ENCODE peak calls at places on chromosome 1, in six cellular contexts. R is left lung, V is sigmoid colon, U is SK-N-SH, J is esophagus squamous epithelium, D is kidney. G is an unnamed sample. For H3K36me3, the result is how much of the 10 kb centered on the place peaks cover.

GRCh38 chr1:214469290-214469689 is 82.1 kb downstream of the PTPN14 start:
- DNase-seq in R (no peak), V (no peak), U (no peak), J (no peak), D (no peak), G (no peak)

GRCh38 chr1:154431586-154432373 is 26.6 kb downstream of the IL6R start:
- DNase-seq in R (no peak), V (peak), U (no peak), J (no peak), D (no peak), G (peak)

GRCh38 chr1:92317836-92318493 is 19.1 kb downstream of the RPAP2 start:
- DNase-seq in R (no peak), V (no peak), U (no peak), J (no peak), D (no peak), G (no peak)

GRCh38 chr1:235910357-235911299 is 43.9 kb upstream of the LYST start:
- DNase-seq in R (no peak), V (no peak), U (peak), J (no peak), D (peak), G (no peak)

GRCh38 chr1:229556551-229556950 is 2.0 kb downstream of the ABCB10 start:
- DNase-seq in R (no peak), V (no peak), U (no peak), J (no peak), D (no peak), G (no peak)

GRCh38 chr1:172147541-172147940 is 272.9 kb upstream of the C1orf105 start:
- DNase-seq in R (no peak), V (no peak), U (no peak), J (no peak), D (no peak), G (no peak)

GRCh38 chr1:174008261-174008660 is 13.9 kb downstream of the RC3H1 start:
- DNase-seq in R (no peak), V (no peak), U (no peak), J (no peak), D (no peak), G (no peak)

GRCh38 chr1:93976291-93976690 is 67.1 kb upstream of the GCLM start:
- DNase-seq in R (no peak), V (no peak), U (no peak), J (no peak), D (peak), G (no peak)

GRCh38 chr1:25219661-25220251 is 12.5 kb downstream of the SYF2 start:
- DNase-seq in R (no peak), V (no peak), U (no peak), J (no peak), D (no peak), G (no peak)

GRCh38 chr1:26345718-26346117 is 8.2 kb downstream of the CRYBG2 start:
- DNase-seq in R (no peak), V (no peak), U (no peak), J (no peak), D (no peak), G (no peak)

GRCh38 chr1:147748687-147749350 is 11.6 kb downstream of the GJA5 start:
- DNase-seq in R (no peak), V (no peak), U (no peak), J (no peak), D (no peak), G (no peak)

GRCh38 chr1:161158316-161159016 is 834 bp upstream of the USP21 start:
- DNase-seq in R (no peak), V (no peak), U (no peak), J (no peak), D (no peak), G (no peak)

GRCh38 chr1:161305872-161306519 is 3.8 kb downstream of the MPZ start:
- DNase-seq in R (peak), V (peak), U (peak), J (peak), D (peak), G (peak)

GRCh38 chr1:211667065-211667617 is 8.3 kb downstream of the NEK2 start:
- DNase-seq in R (no peak), V (no peak), U (no peak), J (no peak), D (no peak), G (no peak)
- H3K36me3 ChIP-seq in R (under half), V (under half), U (under half), J (under half), D (under half), G (under half)

GRCh38 chr1:16391408-16391807 is 24.4 kb downstream of the SZRD1 start:
- DNase-seq in R (no peak), V (no peak), U (no peak), J (no peak), D (no peak), G (no peak)

GRCh38 chr1:16385659-16386453 is 18.8 kb downstream of the SZRD1 start:
- DNase-seq in R (no peak), V (no peak), U (no peak), J (no peak), D (no peak), G (peak)

GRCh38 chr1:16387201-16388185 is 20.5 kb downstream of the SZRD1 start:
- DNase-seq in R (no peak), V (no peak), U (no peak), J (no peak), D (no peak), G (no peak)

GRCh38 chr1:16383917-16384316 is 16.9 kb downstream of the SZRD1 start:
- DNase-seq in R (no peak), V (no peak), U (peak), J (no peak), D (no peak), G (no peak)

GRCh38 chr1:16386454-16387113 is 19.5 kb downstream of the SZRD1 start:
- DNase-seq in R (no peak), V (peak), U (peak), J (no peak), D (no peak), G (peak)
- H3K27ac ChIP-seq in R (peak), V (peak), U (peak), J (peak), D (no peak), G (peak)

GRCh38 chr1:73910466-73910865 is 287.5 kb downstream of the LRRIQ3 start:
- DNase-seq in R (no peak), V (no peak), U (no peak), J (no peak), D (no peak), G (no peak)
- H3K36me3 ChIP-seq in R (under half), V (under half), U (under half), J (under half), D (under half), G (under half)

DNA sequence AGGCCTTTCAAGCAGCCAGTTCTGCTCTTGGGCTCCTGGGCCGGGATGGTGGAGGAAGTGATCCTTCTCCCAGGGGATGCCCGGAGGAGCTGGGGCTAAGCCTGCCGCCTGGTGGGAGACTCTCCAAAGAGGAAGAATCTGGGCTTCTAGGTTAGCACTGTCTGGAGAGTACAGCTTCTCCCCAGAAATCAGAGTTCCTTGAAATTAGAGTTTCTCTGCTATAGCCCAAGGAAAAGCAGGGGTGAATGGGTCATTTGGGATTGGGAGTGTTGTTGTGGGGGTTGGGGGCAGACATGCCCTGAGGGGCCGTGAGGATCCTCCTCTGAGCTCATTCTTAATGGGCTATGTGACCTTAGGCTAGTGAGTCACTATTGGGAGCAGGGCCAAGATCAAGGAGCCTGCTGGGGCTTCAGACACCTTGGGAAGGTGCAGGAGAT is 6.5 kb downstream of the LGR6 start:
- DNase-seq in R (no peak), V (no peak), U (no peak), J (no peak), D (no peak), G (peak)
- H3K27ac ChIP-seq in R (no peak), V (no peak), U (no peak), J (peak), D (no peak), G (no peak)

G was measured in gastrocnemius medialis.